ENCODE peak calls at places on chromosomes 6 and 20, in six cellular contexts. N, X, J, Y, Q and R are unnamed samples.

GRCh38 chr20:42219005-42219404 is 600.8 kb upstream of the CHD6 start:
- DNase-seq in Y (no peak), J (no peak), N (no peak), Q (no peak), X (no peak), R (no peak)

GRCh38 chr20:59082077-59082740 is 39.6 kb upstream of the PRELID3B start:
- DNase-seq in N (peak), Y (no peak), Q (peak), J (no peak), X (no peak), R (no peak)

GRCh38 chr6:157281570-157281969 is 41.7 kb downstream of the TMEM242 start:
- DNase-seq in Y (no peak), Q (peak), J (no peak), X (no peak), N (no peak), R (no peak)

GRCh38 chr6:113055998-113056397 is 708.9 kb downstream of the RFPL4B start:
- DNase-seq in Q (no peak), Y (no peak), X (no peak), N (no peak), J (no peak), R (no peak)

GRCh38 chr20:48921883-48922867 is 664 bp downstream of the ARFGEF2 start:
- DNase-seq in Y (no peak), X (peak), N (peak), J (no peak), Q (peak), R (no peak)

GRCh38 chr6:74269601-74269860 is 573.5 kb downstream of the CD109 start:
- DNase-seq in Q (no peak), N (no peak), Y (no peak), J (no peak), X (no peak), R (no peak)

GRCh38 chr6:87001494-87001893 is 64.2 kb downstream of the HTR1E start:
- DNase-seq in J (no peak), N (no peak), Y (no peak), X (peak), Q (peak), R (no peak)

GRCh38 chr6:46781478-46782378 is 11.5 kb upstream of the MEP1A start:
- DNase-seq in N (peak), Q (peak), X (peak), Y (no peak), J (peak), R (peak)